ENCODE peak calls at places on chromosomes 2 and 18, in eight cellular contexts. K is NCI-H187 treated with DMSO at 0.1 percent for 48 hours, M is IMR-90, H is AG09319, X is globus pallidus, Y is GDM1, A is NCI-H1092 treated with DMSO at 0.1 percent for 48 hours, D is hippocampal formation. Q is an unnamed sample.

GRCh38 chr2:175690113-175690716 is 311.9 kb downstream of the LNPK start:
- DNase-seq in K (no peak), M (peak), H (peak), X (peak), Y (peak), A (peak), D (peak), Q (no peak)

GRCh38 chr2:73013941-73014340 is 57.6 kb downstream of the SFXN5 start:
- DNase-seq in K (no peak), M (peak), H (no peak), X (no peak), Y (no peak), A (no peak), D (no peak), Q (no peak)

GRCh38 chr2:43368483-43369385 is 142.3 kb upstream of the ZFP36L2 start:
- DNase-seq in K (no peak), M (peak), H (no peak), X (no peak), Y (no peak), A (no peak), D (no peak), Q (no peak)

GRCh38 chr2:70828914-70829824 is 6.4 kb downstream of the CD207 start:
- DNase-seq in K (no peak), M (peak), H (no peak), X (no peak), Y (no peak), A (no peak), D (no peak), Q (no peak)

GRCh38 chr2:111135910-111136297 is 15.2 kb downstream of the BCL2L11 start:
- DNase-seq in K (no peak), M (peak), H (no peak), X (no peak), Y (peak), A (no peak), D (no peak), Q (no peak)

GRCh38 chr2:43402002-43402401 is 175.6 kb upstream of the ZFP36L2 start:
- DNase-seq in K (no peak), M (no peak), H (no peak), X (no peak), Y (no peak), A (no peak), D (no peak), Q (no peak)

GRCh38 chr2:172082105-172082943 is 3.0 kb upstream of the DLX1 start:
- DNase-seq in K (no peak), M (no peak), H (no peak), X (no peak), Y (no peak), A (no peak), D (no peak), Q (no peak)

GRCh38 chr18:59767732-59768131 is 70.5 kb upstream of the CCBE1 start:
- DNase-seq in K (no peak), M (peak), H (no peak), X (no peak), Y (no peak), A (no peak), D (no peak), Q (no peak)

GRCh38 chr2:238956676-238957075 is 108.8 kb downstream of the TWIST2 start:
- DNase-seq in K (no peak), M (no peak), H (no peak), X (no peak), Y (no peak), A (peak), D (no peak), Q (no peak)

GRCh38 chr2:28347193-28347592 is 45.5 kb upstream of the FOSL2 start:
- DNase-seq in K (no peak), M (no peak), H (no peak), X (no peak), Y (no peak), A (no peak), D (no peak), Q (no peak)

GRCh38 chr2:96800762-96801463 is 15.2 kb upstream of the CNNM3 start:
- DNase-seq in K (no peak), M (peak), H (no peak), X (peak), Y (peak), A (peak), D (no peak), Q (no peak)

GRCh38 chr2:222241471-222241870 is 57.3 kb downstream of the PAX3 start:
- DNase-seq in K (no peak), M (no peak), H (no peak), X (no peak), Y (no peak), A (no peak), D (no peak), Q (no peak)

GRCh38 chr2:201523506-201523905 is 72.0 kb downstream of the STRADB start:
- DNase-seq in K (no peak), M (peak), H (no peak), X (no peak), Y (no peak), A (no peak), D (no peak), Q (no peak)

GRCh38 chr2:158144914-158145625 is 43.4 kb downstream of the UPP2 start:
- DNase-seq in K (no peak), M (no peak), H (no peak), X (no peak), Y (no peak), A (no peak), D (no peak), Q (no peak)

GRCh38 chr2:156191547-156191946 is 141.0 kb downstream of the NR4A2 start:
- DNase-seq in K (no peak), M (no peak), H (no peak), X (no peak), Y (no peak), A (no peak), D (no peak), Q (no peak)

GRCh38 chr2:45069711-45070664 is 60.7 kb upstream of the SIX2 start:
- DNase-seq in K (no peak), M (no peak), H (no peak), X (no peak), Y (no peak), A (no peak), D (no peak), Q (no peak)

GRCh38 chr18:57409650-57410049 is 25.5 kb upstream of the ONECUT2 start:
- DNase-seq in K (no peak), M (no peak), H (no peak), X (no peak), Y (no peak), A (no peak), D (no peak), Q (no peak)

Q was measured in cortex of kidney.